ENCODE peak calls at places on chromosomes 4 and X, in four cellular contexts. One of them, this sample, is unnamed.

GRCh38 chr4:102598102-102598758 is 97.1 kb downstream of the NFKB1 start:
- DNase-seq in MM.1S: no peak
- DNase-seq in PC-3: no peak
- DNase-seq in GM23248: peak; percentile 40
- DNase-seq in this sample: no peak

GRCh38 chr4:3611778-3612177 is 79.6 kb upstream of the LRPAP1 start:
- DNase-seq in MM.1S: no peak
- DNase-seq in PC-3: no peak
- DNase-seq in GM23248: no peak
- DNase-seq in this sample: no peak

GRCh38 chr4:80393246-80393969 is 57.9 kb downstream of the CFAP299 start:
- DNase-seq in GM23248: peak; percentile 85
- DNase-seq in MM.1S: no peak
- DNase-seq in PC-3: peak; percentile 74
- DNase-seq in this sample: no peak

GRCh38 chr4:160510925-160511324 is 1408.0 kb downstream of the RAPGEF2 start:
- DNase-seq in GM23248: peak; percentile 0
- DNase-seq in PC-3: peak; percentile 47
- DNase-seq in MM.1S: no peak
- DNase-seq in this sample: no peak

GRCh38 chr4:185542626-185543336 is 7.5 kb upstream of the PDLIM3 start:
- DNase-seq in MM.1S: no peak
- DNase-seq in GM23248: no peak
- DNase-seq in PC-3: no peak
- DNase-seq in this sample: no peak

GRCh38 chr4:153153339-153153851 is 50.8 kb upstream of the TRIM2 start:
- DNase-seq in PC-3: peak; percentile 19
- DNase-seq in MM.1S: peak; percentile 54
- DNase-seq in GM23248: peak; percentile 76
- DNase-seq in this sample: peak; percentile 85

GRCh38 chr4:185541251-185541671 is 6.0 kb upstream of the PDLIM3 start:
- DNase-seq in GM23248: no peak
- DNase-seq in MM.1S: no peak
- DNase-seq in PC-3: no peak
- DNase-seq in this sample: no peak

GRCh38 chr4:5878359-5878758 is 14.5 kb downstream of the CRMP1 start:
- DNase-seq in GM23248: no peak
- DNase-seq in PC-3: no peak
- DNase-seq in MM.1S: no peak
- DNase-seq in this sample: no peak

GRCh38 chr4:53688186-53688790 is 97.0 kb upstream of the LNX1 start:
- DNase-seq in GM23248: peak; percentile 99
- DNase-seq in MM.1S: peak; percentile 88
- DNase-seq in PC-3: peak; percentile 96
- DNase-seq in this sample: no peak

GRCh38 chr4:22345678-22346077 is 170.2 kb downstream of the ADGRA3 start:
- DNase-seq in PC-3: no peak
- DNase-seq in GM23248: no peak
- DNase-seq in MM.1S: no peak
- DNase-seq in this sample: no peak

GRCh38 chr4:169110633-169111032 is 100.6 kb upstream of the CBR4 start:
- DNase-seq in PC-3: peak; percentile 26
- DNase-seq in GM23248: peak; percentile 22
- DNase-seq in MM.1S: no peak
- DNase-seq in this sample: no peak

GRCh38 chrX:48664156-48664555 is 19.4 kb upstream of the WAS start:
- DNase-seq in PC-3: no peak
- DNase-seq in MM.1S: no peak
- DNase-seq in GM23248: no peak
- DNase-seq in this sample: no peak

GRCh38 chrX:68717663-68718442 is 70.4 kb downstream of the STARD8 start:
- DNase-seq in PC-3: no peak
- DNase-seq in MM.1S: no peak
- DNase-seq in GM23248: no peak
- DNase-seq in this sample: no peak

DNA sequence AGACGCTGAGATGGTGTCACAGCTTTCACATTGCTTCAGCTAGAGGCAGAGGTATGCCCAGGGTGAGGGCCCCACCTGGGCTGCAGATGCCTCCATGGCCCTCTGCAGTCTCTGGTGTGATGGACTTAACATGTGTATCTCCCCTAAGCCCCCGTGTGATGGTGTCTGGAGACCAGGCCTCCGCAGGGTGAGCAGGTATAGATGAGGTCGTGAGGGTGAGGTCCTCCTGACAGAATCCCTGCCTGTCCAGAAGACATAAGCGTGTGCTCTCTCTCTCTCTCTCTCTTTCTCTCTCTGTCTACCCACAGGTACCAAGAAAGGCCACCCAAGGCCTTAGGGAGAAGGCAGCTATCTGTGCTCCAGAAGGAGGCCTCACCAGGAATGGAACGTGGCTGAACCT is 50.9 kb downstream of the CPZ start:
- DNase-seq in PC-3: no peak
- DNase-seq in MM.1S: no peak
- DNase-seq in GM23248: no peak
- DNase-seq in this sample: no peak
- TF ChIP-seq EZH2phosphoT487 in PC-3: no peak
- TF ChIP-seq EZH2phosphoT487 in MM.1S: no peak
- TF ChIP-seq EZH2phosphoT487 in GM23248: no peak
- TF ChIP-seq EZH2phosphoT487 in this sample: no peak

GRCh38 chr4:8143392-8144140 is 15.0 kb downstream of the ABLIM2 start:
- DNase-seq in MM.1S: no peak
- DNase-seq in GM23248: no peak
- DNase-seq in PC-3: no peak
- DNase-seq in this sample: no peak

GRCh38 chr4:8146158-8146557 is 12.5 kb downstream of the ABLIM2 start:
- DNase-seq in PC-3: no peak
- DNase-seq in GM23248: no peak
- DNase-seq in MM.1S: no peak
- DNase-seq in this sample: no peak

GRCh38 chr4:8142556-8142955 is 16.1 kb downstream of the ABLIM2 start:
- DNase-seq in PC-3: no peak
- DNase-seq in GM23248: no peak
- DNase-seq in MM.1S: no peak
- DNase-seq in this sample: no peak

GRCh38 chr4:8141935-8142334 is 16.7 kb downstream of the ABLIM2 start:
- DNase-seq in MM.1S: no peak
- DNase-seq in PC-3: no peak
- DNase-seq in GM23248: no peak
- DNase-seq in this sample: no peak

GRCh38 chr4:8144359-8144758 is 14.3 kb downstream of the ABLIM2 start:
- DNase-seq in PC-3: no peak
- DNase-seq in MM.1S: no peak
- DNase-seq in GM23248: peak; percentile 28
- DNase-seq in this sample: peak; percentile 37
- H3K4me2 ChIP-seq in PC-3: no peak overlapping the region
- H3K4me2 ChIP-seq in MM.1S: no peak overlapping the region
- H3K4me2 ChIP-seq in GM23248: no peak overlapping the region
- H3K4me2 ChIP-seq in this sample: peak overlapping the region; percentile 47

DNA sequence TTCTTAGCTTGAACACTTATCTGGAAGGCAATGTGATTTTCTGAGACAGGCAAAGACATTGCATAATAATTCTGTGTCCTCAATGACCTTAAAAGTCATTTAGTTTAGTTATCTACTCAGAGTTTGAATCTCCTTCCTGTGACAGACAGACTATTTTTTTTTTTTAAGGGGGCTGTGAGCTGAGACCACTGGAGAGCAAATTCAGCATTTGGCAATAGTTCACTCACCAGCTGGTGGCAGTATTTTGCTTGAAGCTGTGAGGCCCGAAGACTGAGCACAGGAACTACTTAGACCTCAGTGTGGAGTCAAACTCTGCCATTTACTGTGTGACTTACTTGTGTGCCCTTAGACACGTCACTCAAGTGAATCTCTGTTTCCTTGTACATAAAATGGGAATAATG is 22.9 kb upstream of the CPE start:
- DNase-seq in GM23248: peak; percentile 64
- DNase-seq in MM.1S: peak; percentile 43
- DNase-seq in PC-3: peak; percentile 54
- DNase-seq in this sample: peak; percentile 78
- TF ChIP-seq EZH2phosphoT487 in GM23248: no peak
- TF ChIP-seq EZH2phosphoT487 in MM.1S: no peak
- TF ChIP-seq EZH2phosphoT487 in PC-3: no peak
- TF ChIP-seq EZH2phosphoT487 in this sample: no peak

DNA sequence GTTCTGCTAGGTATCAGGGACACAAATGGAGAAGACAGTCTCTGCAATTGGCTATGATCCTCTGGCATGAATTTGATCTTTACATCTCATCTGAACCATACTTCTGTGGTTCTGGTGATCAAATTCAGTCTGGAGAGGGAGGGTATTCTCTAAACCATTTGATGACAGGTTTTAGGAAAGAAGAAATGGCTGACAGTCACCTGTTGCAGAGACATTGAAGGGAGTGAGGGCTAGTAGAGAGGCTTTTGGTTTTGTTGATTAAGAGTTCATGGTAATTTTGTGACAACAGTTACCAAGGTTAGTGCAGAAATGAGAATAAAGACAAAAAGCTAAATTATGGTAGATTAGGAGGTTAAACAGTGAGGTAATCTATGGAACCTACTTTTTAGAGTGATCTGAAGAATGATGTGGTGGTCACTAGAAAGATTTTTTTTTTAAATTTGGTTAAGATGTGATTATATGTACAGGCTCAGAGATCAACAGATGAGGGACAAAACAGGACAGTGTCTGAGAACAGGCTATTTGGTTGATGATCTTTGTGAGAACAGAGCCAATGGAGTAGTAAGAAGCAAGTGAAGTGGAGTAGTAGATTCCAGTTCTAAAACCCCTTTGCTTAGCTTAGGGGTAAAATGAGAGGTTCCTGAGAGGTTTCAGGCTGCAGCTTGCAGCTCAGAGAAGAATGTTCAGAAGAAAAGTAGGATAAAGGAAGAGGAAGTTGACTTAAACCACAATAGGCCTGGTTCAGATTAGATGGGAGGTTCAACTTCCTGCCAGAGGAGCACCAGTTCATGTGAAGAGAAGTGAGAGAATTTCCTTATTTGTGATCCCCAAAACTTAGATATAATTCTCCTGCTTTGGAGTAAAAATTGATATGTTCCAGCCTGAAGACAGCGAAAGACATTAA is 34.7 kb downstream of the VSIG4 start:
- DNase-seq in PC-3: no peak
- DNase-seq in GM23248: no peak
- DNase-seq in MM.1S: peak; percentile 26
- DNase-seq in this sample: no peak
- H3K4me2 ChIP-seq in PC-3: no peak overlapping the region
- H3K4me2 ChIP-seq in GM23248: no peak overlapping the region
- H3K4me2 ChIP-seq in MM.1S: peak overlapping the region; percentile 14
- H3K4me2 ChIP-seq in this sample: no peak overlapping the region

GRCh38 chrX:56066016-56066415 is 166.1 kb upstream of the KLF8 start:
- DNase-seq in MM.1S: no peak
- DNase-seq in GM23248: no peak
- DNase-seq in PC-3: no peak
- DNase-seq in this sample: no peak
- TF ChIP-seq EZH2phosphoT487 in MM.1S: no peak
- TF ChIP-seq EZH2phosphoT487 in GM23248: no peak
- TF ChIP-seq EZH2phosphoT487 in PC-3: no peak
- TF ChIP-seq EZH2phosphoT487 in this sample: no peak

GRCh38 chr4:7657545-7658296 is 223.0 kb upstream of the PSAPL1 start:
- DNase-seq in GM23248: no peak
- DNase-seq in MM.1S: no peak
- DNase-seq in PC-3: no peak
- DNase-seq in this sample: no peak
- H3K4me2 ChIP-seq in GM23248: no peak overlapping the region
- H3K4me2 ChIP-seq in MM.1S: no peak overlapping the region
- H3K4me2 ChIP-seq in PC-3: no peak overlapping the region
- H3K4me2 ChIP-seq in this sample: no peak overlapping the region

GRCh38 chrX:10022580-10023245 is 55.6 kb downstream of the CLDN34 start:
- DNase-seq in MM.1S: no peak
- DNase-seq in PC-3: no peak
- DNase-seq in GM23248: peak; percentile 72
- DNase-seq in this sample: no peak

GRCh38 chrX:10022273-10022541 is 55.0 kb downstream of the CLDN34 start:
- DNase-seq in PC-3: no peak
- DNase-seq in MM.1S: no peak
- DNase-seq in GM23248: no peak
- DNase-seq in this sample: no peak

GRCh38 chrX:10023821-10024220 is 56.7 kb downstream of the CLDN34 start:
- DNase-seq in PC-3: no peak
- DNase-seq in GM23248: no peak
- DNase-seq in MM.1S: no peak
- DNase-seq in this sample: no peak

GRCh38 chrX:10017866-10018265 is 50.7 kb downstream of the CLDN34 start:
- DNase-seq in GM23248: peak; percentile 48
- DNase-seq in MM.1S: no peak
- DNase-seq in PC-3: peak; percentile 92
- DNase-seq in this sample: no peak

GRCh38 chrX:10021461-10022272 is 54.5 kb downstream of the CLDN34 start:
- DNase-seq in GM23248: peak; percentile 46
- DNase-seq in MM.1S: no peak
- DNase-seq in PC-3: peak; percentile 36
- DNase-seq in this sample: no peak
- TF ChIP-seq EZH2phosphoT487 in GM23248: no peak
- TF ChIP-seq EZH2phosphoT487 in MM.1S: no peak
- TF ChIP-seq EZH2phosphoT487 in PC-3: no peak
- TF ChIP-seq EZH2phosphoT487 in this sample: no peak

DNA sequence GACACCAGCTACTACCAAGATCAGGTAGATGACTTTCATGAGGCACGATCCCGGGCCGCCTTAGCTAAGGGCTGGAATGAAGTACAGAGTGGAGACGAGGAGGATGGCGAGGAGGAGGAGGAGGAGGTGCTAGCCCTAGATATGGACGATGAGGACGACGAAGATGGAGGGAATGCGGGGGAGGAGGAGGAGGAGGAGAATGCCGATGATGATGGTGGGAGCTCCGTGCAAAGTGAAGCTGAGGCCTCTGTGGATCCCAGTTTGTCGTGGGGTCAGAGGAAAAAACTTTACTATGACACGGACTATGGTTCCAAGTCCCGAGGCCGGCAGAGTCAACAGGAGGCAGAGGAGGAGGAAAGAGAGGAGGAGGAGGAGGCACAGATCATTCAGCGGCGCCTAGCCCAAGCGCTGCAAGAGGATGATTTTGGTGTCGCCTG is 481 bp downstream of the UTP3 start:
- DNase-seq in MM.1S: no peak
- DNase-seq in PC-3: no peak
- DNase-seq in GM23248: peak; percentile 54
- DNase-seq in this sample: peak; percentile 17
- H3K4me2 ChIP-seq in MM.1S: peak overlapping the region; percentile 86
- H3K4me2 ChIP-seq in PC-3: peak overlapping the region; percentile 93
- H3K4me2 ChIP-seq in GM23248: peak overlapping the region; percentile 95
- H3K4me2 ChIP-seq in this sample: peak overlapping the region; percentile 92

DNA sequence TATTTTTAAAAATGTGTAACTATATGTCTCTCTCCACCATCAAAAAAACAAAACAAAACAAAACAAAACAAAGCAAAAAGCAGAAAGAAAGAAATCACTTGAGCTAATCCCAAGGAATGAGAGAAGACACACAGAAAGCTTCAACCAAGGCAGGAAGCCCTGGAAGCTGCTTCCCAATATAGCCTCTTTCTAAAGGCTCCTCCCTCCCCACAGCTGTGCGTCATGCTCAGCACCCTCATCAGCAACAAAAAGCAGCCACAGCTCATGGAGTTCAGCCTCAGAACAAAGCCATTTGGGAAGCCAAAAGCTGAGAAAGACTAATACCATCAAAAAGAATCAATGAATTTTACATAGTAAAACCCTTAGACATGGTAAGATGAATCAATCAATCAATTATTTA is 501.6 kb upstream of the SMIM31 start:
- DNase-seq in GM23248: peak; percentile 0
- DNase-seq in PC-3: no peak
- DNase-seq in MM.1S: no peak
- DNase-seq in this sample: peak; percentile 88
- TF ChIP-seq EZH2phosphoT487 in GM23248: no peak
- TF ChIP-seq EZH2phosphoT487 in PC-3: no peak
- TF ChIP-seq EZH2phosphoT487 in MM.1S: no peak
- TF ChIP-seq EZH2phosphoT487 in this sample: no peak